ENCODE peak calls at places on chromosomes 12 and 14, in five cellular contexts. V, O, J, L and M are unnamed samples.

GRCh38 chr12:99332936-99333591 is 314.5 kb upstream of the GARIN6 start:
- DNase-seq in O (no peak), V (no peak), J (no peak), L (no peak), M (no peak)

GRCh38 chr12:130761537-130762318 is 45.6 kb upstream of the RIMBP2 start:
- DNase-seq in O (peak), J (peak), L (no peak), V (peak), M (no peak)

GRCh38 chr12:57090456-57090855 is 1.5 kb downstream of the NAB2 start:
- DNase-seq in J (no peak), L (no peak), V (no peak), O (no peak), M (no peak)

GRCh38 chr12:19248929-19249602 is 119.5 kb downstream of the PLEKHA5 start:
- DNase-seq in V (peak), L (no peak), J (no peak), O (no peak), M (no peak)

GRCh38 chr12:99212275-99212674 is 435.3 kb upstream of the GARIN6 start:
- DNase-seq in J (no peak), O (no peak), V (no peak), L (no peak), M (no peak)

GRCh38 chr12:11757095-11757494 is 107.6 kb downstream of the ETV6 start:
- DNase-seq in O (no peak), V (no peak), J (no peak), L (no peak), M (no peak)

GRCh38 chr14:24408764-24409163 is 10.0 kb downstream of the NYNRIN start:
- DNase-seq in J (no peak), O (no peak), V (no peak), L (no peak), M (no peak)

GRCh38 chr12:10027311-10028099 is 3.0 kb upstream of the CLEC9A start:
- DNase-seq in V (no peak), J (no peak), O (no peak), L (peak), M (no peak)

GRCh38 chr12:95763809-95764253 is 26.7 kb downstream of the NTN4 start:
- DNase-seq in V (peak), O (peak), L (peak), J (no peak), M (no peak)

GRCh38 chr14:75861161-75861621 is 120.6 kb downstream of the TGFB3 start:
- DNase-seq in L (peak), J (no peak), V (peak), O (no peak), M (no peak)

GRCh38 chr12:20268121-20268732 is 100.1 kb upstream of the PDE3A start:
- DNase-seq in L (no peak), O (no peak), V (peak), J (no peak), M (no peak)

GRCh38 chr14:69804902-69805301 is 7.9 kb upstream of the SLC10A1 start:
- DNase-seq in L (no peak), O (no peak), V (no peak), J (no peak), M (no peak)

GRCh38 chr14:69807192-69807591 is 10.2 kb upstream of the SLC10A1 start:
- DNase-seq in J (no peak), L (no peak), O (no peak), V (no peak), M (no peak)

GRCh38 chr14:69798339-69798735 is 1.3 kb upstream of the SLC10A1 start:
- DNase-seq in L (no peak), O (no peak), V (no peak), J (no peak), M (no peak)

GRCh38 chr14:69808919-69809808 is 12.1 kb upstream of the SLC10A1 start:
- DNase-seq in V (no peak), O (no peak), L (no peak), J (no peak), M (no peak)

DNA sequence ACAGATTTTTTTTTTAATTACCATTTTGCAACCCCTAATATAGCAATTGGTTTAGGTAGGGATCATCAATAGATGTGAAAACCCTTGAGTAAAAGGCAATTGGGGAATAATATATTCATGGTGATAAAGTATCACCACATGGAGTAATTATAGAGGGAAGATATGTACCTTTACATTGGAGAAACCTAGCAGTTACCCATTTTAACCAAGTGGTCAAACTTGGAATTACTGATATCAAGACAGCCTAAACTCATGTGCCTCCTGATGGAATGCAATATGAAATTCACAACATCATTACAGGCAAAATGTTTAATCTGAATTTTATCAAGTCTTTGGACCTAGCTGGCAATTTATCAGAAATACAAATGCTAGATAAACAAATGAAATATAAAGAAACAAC is 6.7 kb upstream of the SLC10A1 start:
- DNase-seq in O (no peak), L (no peak), V (no peak), J (no peak), M (no peak)
- TF ChIP-seq CTCF in O (no peak), L (peak), V (peak), J (no peak), M (peak)

GRCh38 chr14:37122919-37123639 is 49.3 kb downstream of the SLC25A21 start:
- DNase-seq in J (no peak), L (no peak), O (no peak), V (no peak), M (no peak)

GRCh38 chr14:37129047-37129446 is 43.4 kb downstream of the SLC25A21 start:
- DNase-seq in O (no peak), J (no peak), L (no peak), V (no peak), M (no peak)

GRCh38 chr14:37122288-37122687 is 50.1 kb downstream of the SLC25A21 start:
- DNase-seq in L (no peak), V (peak), J (no peak), O (no peak), M (no peak)

GRCh38 chr14:37118673-37119366 is 53.6 kb downstream of the SLC25A21 start:
- DNase-seq in J (no peak), V (no peak), L (no peak), O (no peak), M (no peak)

GRCh38 chr14:37124617-37125016 is 47.8 kb downstream of the SLC25A21 start:
- DNase-seq in O (no peak), J (no peak), L (no peak), V (no peak), M (no peak)
- TF ChIP-seq CTCF in O (no peak), J (no peak), L (no peak), V (peak), M (no peak)

GRCh38 chr14:74515891-74516412 is 22.4 kb downstream of the ISCA2 start:
- DNase-seq in L (no peak), V (no peak), J (no peak), O (no peak), M (no peak)

GRCh38 chr14:74518221-74518620 is 24.7 kb downstream of the ISCA2 start:
- DNase-seq in L (no peak), V (no peak), O (no peak), J (no peak), M (no peak)

GRCh38 chr14:74517731-74518130 is 24.2 kb downstream of the ISCA2 start:
- DNase-seq in L (no peak), O (no peak), V (no peak), J (no peak), M (no peak)

GRCh38 chr14:74514471-74514932 is 20.9 kb downstream of the ISCA2 start:
- DNase-seq in J (no peak), O (peak), V (peak), L (peak), M (no peak)

GRCh38 chr14:74516451-74517155 is 23.0 kb downstream of the ISCA2 start:
- DNase-seq in L (no peak), O (no peak), V (peak), J (no peak), M (no peak)
- TF ChIP-seq CTCF in L (no peak), O (no peak), V (no peak), J (no peak), M (no peak)

DNA sequence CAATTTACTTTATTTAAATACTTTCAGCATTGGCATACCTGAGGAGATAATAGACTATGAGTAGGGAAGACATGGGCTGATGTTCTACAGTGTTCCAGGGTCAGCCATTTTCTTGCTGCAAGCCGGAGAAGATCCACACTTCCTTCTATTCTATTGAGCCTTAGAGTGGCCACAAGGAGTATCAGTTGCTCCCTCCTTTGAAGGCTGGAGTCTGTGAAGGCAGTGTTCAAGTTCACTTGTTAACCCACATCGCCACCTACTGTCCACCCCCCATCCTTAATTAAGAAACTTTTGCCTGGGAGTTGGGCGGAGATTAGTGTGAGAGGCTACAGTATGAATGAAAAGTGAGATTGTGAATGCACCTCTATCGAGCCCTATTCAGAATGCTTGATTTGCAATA is 666.6 kb downstream of the NRXN3 start:
- DNase-seq in V (peak), O (peak), L (peak), J (no peak), M (no peak)
- TF ChIP-seq CTCF in V (peak), O (peak), L (peak), J (no peak), M (peak)

GRCh38 chr12:30965613-30965985 is 39.1 kb downstream of the TSPAN11 start:
- DNase-seq in J (no peak), L (no peak), O (no peak), V (no peak), M (no peak)
- TF ChIP-seq CTCF in J (no peak), L (no peak), O (peak), V (peak), M (no peak)

DNA sequence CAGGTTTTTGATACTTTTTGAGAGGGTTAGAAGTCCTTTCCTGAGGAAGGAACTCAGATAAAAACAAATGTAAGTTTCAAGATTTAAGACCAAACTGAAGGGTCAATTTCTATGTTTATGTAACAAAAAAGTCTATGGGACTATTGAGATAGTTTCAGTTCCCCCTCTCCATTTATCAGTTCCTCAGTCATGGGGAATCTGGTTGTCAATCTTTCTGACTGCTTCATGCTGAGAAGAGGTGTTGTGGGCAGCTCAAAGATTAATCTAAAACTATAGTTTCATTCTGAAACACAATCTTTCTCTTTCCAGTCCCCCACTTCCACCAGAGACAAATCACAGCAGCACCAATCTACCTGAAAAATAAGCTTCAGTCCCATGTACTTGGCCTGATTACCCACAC is 93.7 kb downstream of the KCNMB4 start:
- DNase-seq in O (no peak), L (no peak), V (no peak), J (no peak), M (no peak)
- TF ChIP-seq CTCF in O (no peak), L (no peak), V (no peak), J (no peak), M (no peak)

GRCh38 chr14:73526036-73526984 is 10.6 kb upstream of the ACOT1 start:
- DNase-seq in V (peak), J (no peak), O (peak), L (peak), M (no peak)
- TF ChIP-seq CTCF in V (no peak), J (no peak), O (no peak), L (no peak), M (no peak)

DNA sequence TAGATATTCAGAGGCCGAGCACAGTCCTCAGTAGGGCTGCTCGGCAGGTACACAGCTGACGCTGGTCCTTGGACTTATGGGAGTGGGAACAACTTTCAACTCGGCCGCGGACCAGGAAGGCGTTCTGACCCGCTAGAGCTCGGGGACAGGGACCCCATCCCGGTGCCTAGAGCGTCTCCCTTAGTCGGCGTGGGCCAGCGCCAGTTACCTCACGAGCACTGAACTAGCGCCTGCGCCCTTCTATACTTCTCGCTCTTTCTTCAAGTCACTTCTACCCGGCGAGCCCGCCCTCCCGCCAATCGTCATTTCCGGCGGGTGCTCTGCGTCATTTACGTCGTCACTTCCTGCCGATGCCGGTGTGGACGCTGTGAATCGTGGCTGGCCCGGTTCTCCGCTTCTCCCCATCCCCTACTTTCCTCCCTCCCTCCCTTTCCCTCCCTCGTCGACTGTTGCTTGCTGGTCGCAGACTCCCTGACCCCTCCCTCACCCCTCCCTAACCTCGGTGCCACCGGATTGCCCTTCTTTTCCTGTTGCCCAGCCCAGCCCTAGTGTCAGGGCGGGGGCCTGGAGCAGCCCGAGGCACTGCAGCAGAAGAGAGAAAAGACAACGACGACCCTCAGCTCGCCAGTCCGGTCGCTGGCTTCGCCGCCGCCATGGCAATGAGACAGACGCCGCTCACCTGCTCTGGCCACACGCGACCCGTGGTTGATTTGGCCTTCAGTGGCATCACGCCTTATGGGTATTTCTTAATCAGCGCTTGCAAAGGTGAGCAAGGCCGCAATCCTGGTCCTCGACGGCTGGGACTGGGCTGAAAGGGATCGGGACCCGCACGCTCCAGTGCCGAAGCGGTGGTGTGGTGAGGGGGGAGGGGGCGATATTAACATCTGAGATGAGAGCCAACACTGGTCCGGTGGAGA is at the start of gene STRAP:
- DNase-seq in J (peak), O (peak), V (peak), L (peak), M (peak)
- TF ChIP-seq CTCF in J (no peak), O (no peak), V (no peak), L (no peak), M (no peak)

GRCh38 chr12:109288571-109288970 is 20.5 kb downstream of the FOXN4 start:
- DNase-seq in O (no peak), J (no peak), V (no peak), L (no peak), M (no peak)

GRCh38 chr12:109286652-109287051 is 22.4 kb downstream of the FOXN4 start:
- DNase-seq in L (no peak), O (no peak), V (no peak), J (no peak), M (no peak)

GRCh38 chr12:109287811-109288469 is 21.1 kb downstream of the FOXN4 start:
- DNase-seq in J (no peak), O (peak), L (no peak), V (no peak), M (no peak)

GRCh38 chr12:109286252-109286651 is 22.8 kb downstream of the FOXN4 start:
- DNase-seq in V (no peak), L (no peak), O (no peak), J (no peak), M (no peak)

DNA sequence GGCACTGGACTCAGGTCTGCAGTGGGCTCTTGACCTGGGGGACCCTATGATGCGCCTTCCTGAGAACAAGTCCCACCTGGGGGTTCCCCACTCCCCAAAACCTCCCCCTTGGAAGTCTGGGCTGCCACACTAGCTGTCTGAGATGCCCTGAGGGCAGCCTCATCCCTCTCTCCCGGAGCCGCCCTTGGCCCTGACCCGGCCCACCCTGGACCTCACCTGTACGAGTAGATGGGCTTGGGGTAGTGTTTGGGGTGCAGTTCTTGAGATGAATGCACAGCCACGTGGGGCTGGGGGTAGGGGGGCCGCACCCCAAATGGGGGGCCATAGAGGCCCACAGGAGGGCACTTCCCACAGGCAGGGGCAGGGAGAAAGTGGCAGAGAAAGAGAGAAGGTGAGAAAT is 21.9 kb downstream of the FOXN4 start:
- DNase-seq in L (no peak), J (no peak), O (peak), V (no peak), M (no peak)
- TF ChIP-seq CTCF in L (no peak), J (no peak), O (no peak), V (no peak), M (no peak)

GRCh38 chr14:103500148-103500990 is 22.3 kb downstream of the CKB start:
- DNase-seq in O (peak), L (peak), J (peak), V (peak), M (peak)
- TF ChIP-seq CTCF in O (peak), L (peak), J (peak), V (peak), M (peak)